ENCODE peak calls at places on chromosomes 6 and 20, in four cellular contexts. N, A, I and G are unnamed samples.

GRCh38 chr20:59385038-59385437 is 84.6 kb downstream of the EDN3 start:
- DNase-seq in A (no peak), I (no peak), N (no peak), G (no peak)

GRCh38 chr20:64240243-64241015 is 15.1 kb upstream of the PCMTD2 start:
- DNase-seq in I (no peak), N (no peak), A (no peak), G (no peak)

GRCh38 chr6:106204961-106205360 is 118.8 kb downstream of the PRDM1 start:
- DNase-seq in I (no peak), N (no peak), A (no peak), G (no peak)

GRCh38 chr6:139144490-139145085 is 9.7 kb downstream of the HECA start:
- DNase-seq in N (no peak), I (no peak), A (no peak), G (no peak)

GRCh38 chr6:167996424-167997199 is 859 bp upstream of the KIF25 start:
- DNase-seq in N (no peak), A (no peak), I (no peak), G (no peak)

GRCh38 chr20:49287555-49288249 is 9.8 kb upstream of the ZNFX1 start:
- DNase-seq in N (peak), A (peak), I (no peak), G (no peak)

GRCh38 chr20:61939691-61940360 is 125.9 kb downstream of the TAF4 start:
- DNase-seq in A (no peak), I (no peak), N (no peak), G (no peak)

GRCh38 chr6:35452186-35453090 is at the start of gene FANCE:
- DNase-seq in A (peak), I (peak), N (peak), G (peak)

GRCh38 chr6:4931530-4932505 is 72.0 kb downstream of the RPP40 start:
- DNase-seq in I (no peak), N (peak), A (peak), G (no peak)

GRCh38 chr6:60671369-60671768 is 1614.7 kb downstream of the KHDRBS2 start:
- DNase-seq in A (no peak), I (no peak), N (no peak), G (no peak)

GRCh38 chr6:14746139-14746837 is 499.6 kb upstream of the JARID2 start:
- DNase-seq in I (no peak), N (no peak), A (no peak), G (no peak)

GRCh38 chr6:161829186-161829794 is 555.4 kb upstream of the AGPAT4 start:
- DNase-seq in N (no peak), I (no peak), A (no peak), G (no peak)

GRCh38 chr6:63565058-63565726 is 7.1 kb upstream of the LOC128125822 start:
- DNase-seq in N (no peak), A (peak), I (no peak), G (no peak)

GRCh38 chr6:91485047-91485446 is 898.2 kb upstream of the MAP3K7 start:
- DNase-seq in N (no peak), A (no peak), I (no peak), G (no peak)

GRCh38 chr6:161327360-161327953 is 53.6 kb upstream of the AGPAT4 start:
- DNase-seq in I (no peak), A (peak), N (no peak), G (no peak)

GRCh38 chr20:53291548-53291947 is 302.1 kb downstream of the ZNF217 start:
- DNase-seq in N (no peak), I (no peak), A (peak), G (no peak)
- TF ChIP-seq CTCF in N (no peak), I (no peak), A (no peak), G (no peak)

GRCh38 chr6:169487579-169488205 is 214.1 kb downstream of the WDR27 start:
- DNase-seq in N (peak), I (no peak), A (peak), G (no peak)
- TF ChIP-seq CTCF in N (no peak), I (no peak), A (no peak), G (peak)

GRCh38 chr20:56843817-56844216 is 214.7 kb downstream of the TFAP2C start:
- DNase-seq in N (no peak), A (peak), I (no peak), G (no peak)
- TF ChIP-seq CTCF in N (no peak), A (no peak), I (no peak), G (no peak)

GRCh38 chr20:21798384-21798783 is 92.9 kb downstream of the PAX1 start:
- DNase-seq in I (no peak), A (no peak), N (no peak), G (no peak)

GRCh38 chr20:21801193-21801592 is 95.7 kb downstream of the PAX1 start:
- DNase-seq in A (no peak), N (no peak), I (no peak), G (no peak)

DNA sequence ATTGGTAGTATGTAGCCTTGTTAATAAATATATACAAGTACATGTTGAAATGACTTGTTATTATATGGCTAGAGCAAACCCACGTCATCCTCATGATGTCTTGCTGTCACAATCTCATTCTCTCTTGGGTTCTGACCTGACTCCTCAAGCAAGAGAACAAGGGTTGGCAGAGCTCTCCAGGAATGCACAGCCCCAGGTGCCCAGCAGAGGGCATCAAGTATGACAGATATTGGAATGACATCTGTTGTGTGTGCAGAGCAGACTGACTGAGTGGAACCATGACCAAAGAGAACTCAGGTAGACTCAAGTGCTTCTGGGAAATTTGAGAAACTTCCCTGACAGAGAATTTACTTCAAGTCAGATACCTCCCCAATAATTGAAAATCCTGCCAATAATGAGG is 90.6 kb downstream of the PAX1 start:
- DNase-seq in N (no peak), I (no peak), A (peak), G (no peak)
- TF ChIP-seq CTCF in N (no peak), I (no peak), A (peak), G (no peak)

DNA sequence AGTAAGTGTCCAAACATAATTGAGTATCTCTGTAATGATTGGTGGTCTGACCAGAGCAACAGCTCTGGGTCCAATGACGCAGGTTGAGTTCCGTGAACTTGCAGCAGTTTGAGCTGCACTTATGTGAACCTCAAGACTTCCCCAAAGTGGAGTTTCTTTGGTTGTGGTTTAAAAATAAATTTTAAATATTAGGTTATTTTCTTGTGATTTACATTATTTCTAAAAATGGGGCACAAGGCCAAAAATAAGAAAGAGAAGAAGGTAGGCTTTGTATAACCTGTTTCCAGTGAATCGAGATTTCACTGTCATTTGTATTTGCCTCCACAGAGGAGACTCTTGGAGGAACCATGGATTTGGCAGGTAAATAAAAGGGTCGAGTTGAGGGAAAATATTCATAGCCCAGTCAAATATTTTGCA is 166.4 kb upstream of the ZNF217 start:
- DNase-seq in N (no peak), I (no peak), A (no peak), G (no peak)
- TF ChIP-seq CTCF in N (no peak), I (no peak), A (no peak), G (no peak)

GRCh38 chr6:70956451-70957283 is at the start of gene B3GAT2:
- DNase-seq in I (peak), A (no peak), N (peak), G (no peak)
- TF ChIP-seq CTCF in I (no peak), A (no peak), N (no peak), G (no peak)